ENCODE peak calls at places on chromosome 6, in four cellular contexts. One of them, this sample, is unnamed.

GRCh38 chr6:42177514-42178364 is 4.6 kb downstream of the GUCA1A start:
- DNase-seq in body of pancreas: no peak
- DNase-seq in testis: peak
- DNase-seq in AG08396: no peak
- DNase-seq in this sample: no peak

GRCh38 chr6:110563711-110564110 is 87.3 kb upstream of the SLC22A16 start:
- DNase-seq in AG08396: no peak
- DNase-seq in testis: no peak
- DNase-seq in body of pancreas: no peak
- DNase-seq in this sample: no peak

GRCh38 chr6:3017304-3017703 is 17.6 kb downstream of the NQO2 start:
- DNase-seq in body of pancreas: no peak
- DNase-seq in AG08396: no peak
- DNase-seq in testis: no peak
- DNase-seq in this sample: no peak

GRCh38 chr6:108720798-108721197 is 127.4 kb upstream of the ARMC2 start:
- DNase-seq in AG08396: no peak
- DNase-seq in body of pancreas: no peak
- DNase-seq in testis: no peak
- DNase-seq in this sample: no peak

GRCh38 chr6:56637640-56638039 is 5.0 kb downstream of the DST start:
- DNase-seq in testis: no peak
- DNase-seq in AG08396: peak
- DNase-seq in body of pancreas: peak
- DNase-seq in this sample: peak

GRCh38 chr6:32597024-32597423 is 7.4 kb upstream of the HLA-DRB1 start:
- DNase-seq in body of pancreas: no peak
- DNase-seq in testis: no peak
- DNase-seq in AG08396: no peak
- DNase-seq in this sample: no peak

GRCh38 chr6:156190270-156190669 is 586.9 kb upstream of the ARID1B start:
- DNase-seq in AG08396: no peak
- DNase-seq in testis: no peak
- DNase-seq in body of pancreas: no peak
- DNase-seq in this sample: no peak

GRCh38 chr6:149751239-149751638 is 1.7 kb downstream of the PCMT1 start:
- DNase-seq in AG08396: no peak
- DNase-seq in testis: no peak
- DNase-seq in body of pancreas: no peak
- DNase-seq in this sample: no peak

GRCh38 chr6:90131614-90132423 is 164.8 kb downstream of the BACH2 start:
- DNase-seq in AG08396: peak
- DNase-seq in testis: no peak
- DNase-seq in body of pancreas: no peak
- DNase-seq in this sample: no peak

GRCh38 chr6:39209360-39209811 is 19.9 kb downstream of the KCNK5 start:
- DNase-seq in testis: no peak
- DNase-seq in body of pancreas: no peak
- DNase-seq in AG08396: no peak
- DNase-seq in this sample: no peak

GRCh38 chr6:70108230-70108629 is 194.7 kb downstream of the COL9A1 start:
- DNase-seq in testis: no peak
- DNase-seq in AG08396: peak
- DNase-seq in body of pancreas: no peak
- DNase-seq in this sample: no peak

GRCh38 chr6:156434049-156434794 is 343.0 kb upstream of the ARID1B start:
- DNase-seq in body of pancreas: no peak
- DNase-seq in AG08396: no peak
- DNase-seq in testis: no peak
- DNase-seq in this sample: no peak

GRCh38 chr6:19723533-19723932 is 113.6 kb upstream of the ID4 start:
- DNase-seq in testis: no peak
- DNase-seq in AG08396: peak
- DNase-seq in body of pancreas: no peak
- DNase-seq in this sample: peak

GRCh38 chr6:110816677-110817076 is 1.4 kb upstream of the CDK19 start:
- DNase-seq in body of pancreas: peak
- DNase-seq in testis: no peak
- DNase-seq in AG08396: no peak
- DNase-seq in this sample: no peak

GRCh38 chr6:128302942-128303341 is 217.5 kb downstream of the PTPRK start:
- DNase-seq in AG08396: no peak
- DNase-seq in testis: no peak
- DNase-seq in body of pancreas: no peak
- DNase-seq in this sample: no peak

GRCh38 chr6:3456794-3457709 is at the start of gene SLC22A23:
- DNase-seq in AG08396: peak
- DNase-seq in testis: peak
- DNase-seq in body of pancreas: peak
- DNase-seq in this sample: peak

GRCh38 chr6:143136647-143137046 is 76.0 kb downstream of the AIG1 start:
- DNase-seq in testis: no peak
- DNase-seq in AG08396: no peak
- DNase-seq in body of pancreas: no peak
- DNase-seq in this sample: no peak

GRCh38 chr6:658244-658643 is 1.3 kb upstream of the HUS1B start:
- DNase-seq in testis: no peak
- DNase-seq in AG08396: peak
- DNase-seq in body of pancreas: no peak
- DNase-seq in this sample: no peak

GRCh38 chr6:151068761-151069312 is 170.9 kb upstream of the AKAP12 start:
- DNase-seq in body of pancreas: no peak
- DNase-seq in testis: no peak
- DNase-seq in AG08396: no peak
- DNase-seq in this sample: no peak

GRCh38 chr6:143449731-143450452 is 603 bp downstream of the ADAT2 start:
- DNase-seq in body of pancreas: peak
- DNase-seq in AG08396: no peak
- DNase-seq in testis: peak
- DNase-seq in this sample: no peak

GRCh38 chr6:43798688-43799444 is 28.9 kb downstream of the VEGFA start:
- DNase-seq in body of pancreas: peak
- DNase-seq in AG08396: peak
- DNase-seq in testis: peak
- DNase-seq in this sample: peak

GRCh38 chr6:150029749-150030148 is 4.4 kb upstream of the RAET1L start:
- DNase-seq in AG08396: no peak
- DNase-seq in body of pancreas: no peak
- DNase-seq in testis: no peak
- DNase-seq in this sample: no peak

GRCh38 chr6:38179794-38180430 is 360.4 kb downstream of the ZFAND3 start:
- DNase-seq in AG08396: no peak
- DNase-seq in body of pancreas: no peak
- DNase-seq in testis: peak
- DNase-seq in this sample: no peak

GRCh38 chr6:2108700-2109306 is 136.6 kb downstream of the GMDS start:
- DNase-seq in AG08396: no peak
- DNase-seq in testis: no peak
- DNase-seq in body of pancreas: no peak
- DNase-seq in this sample: no peak

GRCh38 chr6:52992980-52993379 is 2.1 kb downstream of the GSTA4 start:
- DNase-seq in AG08396: peak
- DNase-seq in testis: no peak
- DNase-seq in body of pancreas: no peak
- DNase-seq in this sample: no peak

GRCh38 chr6:156437084-156437879 is 339.9 kb upstream of the ARID1B start:
- DNase-seq in AG08396: no peak
- DNase-seq in testis: no peak
- DNase-seq in body of pancreas: no peak
- DNase-seq in this sample: peak

GRCh38 chr6:154605207-154605877 is 94.9 kb upstream of the CNKSR3 start:
- DNase-seq in AG08396: no peak
- DNase-seq in body of pancreas: no peak
- DNase-seq in testis: no peak
- DNase-seq in this sample: no peak

GRCh38 chr6:129269076-129269475 is 386.1 kb downstream of the LAMA2 start:
- DNase-seq in AG08396: no peak
- DNase-seq in body of pancreas: no peak
- DNase-seq in testis: no peak
- DNase-seq in this sample: no peak

GRCh38 chr6:1765160-1765900 is 155.6 kb downstream of the FOXC1 start:
- DNase-seq in testis: no peak
- DNase-seq in AG08396: no peak
- DNase-seq in body of pancreas: no peak
- DNase-seq in this sample: no peak

GRCh38 chr6:44178424-44179071 is 19.9 kb downstream of the CAPN11 start:
- DNase-seq in body of pancreas: no peak
- DNase-seq in testis: no peak
- DNase-seq in AG08396: no peak
- DNase-seq in this sample: no peak

GRCh38 chr6:9136141-9136865 is 701.0 kb upstream of the SLC35B3 start:
- DNase-seq in AG08396: no peak
- DNase-seq in body of pancreas: no peak
- DNase-seq in testis: no peak
- DNase-seq in this sample: no peak

GRCh38 chr6:170042086-170042485 is 248.8 kb downstream of the DLL1 start:
- DNase-seq in body of pancreas: no peak
- DNase-seq in AG08396: no peak
- DNase-seq in testis: no peak
- DNase-seq in this sample: no peak

GRCh38 chr6:32969685-32970412 is 1.5 kb downstream of the BRD2 start:
- DNase-seq in AG08396: peak
- DNase-seq in testis: peak
- DNase-seq in body of pancreas: peak
- DNase-seq in this sample: no peak

GRCh38 chr6:35733633-35734032 is 3.2 kb upstream of the ARMC12 start:
- DNase-seq in body of pancreas: peak
- DNase-seq in AG08396: no peak
- DNase-seq in testis: no peak
- DNase-seq in this sample: peak

GRCh38 chr6:79650943-79651342 is 19.8 kb downstream of the SH3BGRL2 start:
- DNase-seq in testis: peak
- DNase-seq in body of pancreas: no peak
- DNase-seq in AG08396: no peak
- DNase-seq in this sample: no peak

GRCh38 chr6:133969285-133969946 is 16.4 kb downstream of the TBPL1 start:
- DNase-seq in AG08396: no peak
- DNase-seq in testis: no peak
- DNase-seq in body of pancreas: no peak
- DNase-seq in this sample: no peak

GRCh38 chr6:31822038-31822821 is 5.3 kb upstream of the HSPA1B start:
- DNase-seq in body of pancreas: peak
- DNase-seq in AG08396: peak
- DNase-seq in testis: peak
- DNase-seq in this sample: peak

GRCh38 chr6:75524322-75524972 is 30.8 kb upstream of the FILIP1 start:
- DNase-seq in body of pancreas: peak
- DNase-seq in AG08396: peak
- DNase-seq in testis: no peak
- DNase-seq in this sample: peak

GRCh38 chr6:108260809-108261569 is at the start of gene SNX3:
- DNase-seq in body of pancreas: peak
- DNase-seq in AG08396: peak
- DNase-seq in testis: peak
- DNase-seq in this sample: peak